ENCODE peak calls at places on chromosomes 5 and 9, in four cellular contexts. T, D, X and H are unnamed samples.

GRCh38 chr9:136345281-136346156 is 18.0 kb downstream of the DNLZ start:
- DNase-seq in D (no peak), T (no peak), X (peak; percentile 91), H (peak; percentile 50)

GRCh38 chr9:101387871-101388506 is 3.2 kb upstream of the BAAT start:
- DNase-seq in T (no peak), D (peak; percentile 49), X (peak; percentile 36), H (no peak)

GRCh38 chr5:131538177-131538593 is 96.8 kb downstream of the RAPGEF6 start:
- DNase-seq in D (peak; percentile 44), T (no peak), X (no peak), H (no peak)

GRCh38 chr5:131328536-131329186 is 64.8 kb downstream of the CDC42SE2 start:
- DNase-seq in T (no peak), D (peak; percentile 17), X (no peak), H (no peak)

GRCh38 chr5:82277987-82278710 is at the start of gene RPS23:
- DNase-seq in T (peak; percentile 48), D (peak; percentile 89), X (peak; percentile 92), H (peak; percentile 71)

GRCh38 chr5:112228672-112229071 is 190.4 kb downstream of the EPB41L4A start:
- DNase-seq in T (no peak), D (peak; percentile 35), X (peak; percentile 76), H (no peak)

GRCh38 chr5:90866333-90866732 is 307.7 kb downstream of the ADGRV1 start:
- DNase-seq in T (no peak), D (no peak), X (no peak), H (no peak)

GRCh38 chr5:116297296-116297814 is 212.5 kb downstream of the COMMD10 start:
- DNase-seq in D (no peak), T (no peak), X (no peak), H (no peak)

GRCh38 chr9:27638716-27639115 is 65.4 kb upstream of the C9orf72 start:
- DNase-seq in X (no peak), T (no peak), D (no peak), H (no peak)

GRCh38 chr5:157543825-157544622 is 31.6 kb downstream of the ADAM19 start:
- DNase-seq in D (peak; percentile 80), T (no peak), X (no peak), H (no peak)

GRCh38 chr5:452856-453710 is 10.1 kb downstream of the EXOC3 start:
- DNase-seq in T (no peak), X (peak; percentile 10), D (no peak), H (no peak)

GRCh38 chr5:74206571-74207550 is 433.7 kb downstream of the ENC1 start:
- DNase-seq in T (no peak), D (peak; percentile 73), X (no peak), H (no peak)

GRCh38 chr9:90770927-90771326 is 30.7 kb upstream of the SYK start:
- DNase-seq in X (no peak), D (no peak), T (no peak), H (no peak)

GRCh38 chr5:93579561-93580386 is 1.2 kb downstream of the NR2F1-AS1 start:
- DNase-seq in D (no peak), T (no peak), X (no peak), H (peak; percentile 30)

GRCh38 chr5:93303291-93303691 is 277.7 kb downstream of the NR2F1-AS1 start:
- DNase-seq in T (no peak), X (no peak), D (no peak), H (no peak)

GRCh38 chr9:125509476-125509875 is 197.5 kb downstream of the MAPKAP1 start:
- DNase-seq in X (no peak), D (peak; percentile 22), T (peak; percentile 53), H (no peak)

GRCh38 chr9:110521211-110521610 is 58.3 kb downstream of the SVEP1 start:
- DNase-seq in X (no peak), D (no peak), T (no peak), H (no peak)

GRCh38 chr5:978051-978450 is 30.6 kb upstream of the NKD2 start:
- DNase-seq in D (no peak), T (no peak), X (no peak), H (no peak)

GRCh38 chr5:109083937-109084336 is 325.8 kb downstream of the PJA2 start:
- DNase-seq in T (no peak), D (no peak), X (no peak), H (no peak)

GRCh38 chr5:144142030-144142825 is 28.2 kb downstream of the YIPF5 start:
- DNase-seq in T (no peak), X (no peak), D (peak; percentile 22), H (no peak)

GRCh38 chr5:14574124-14574523 is 7.5 kb upstream of the OTULINL start:
- DNase-seq in T (no peak), X (no peak), D (no peak), H (no peak)

GRCh38 chr5:56440871-56441740 is 208.0 kb upstream of the ANKRD55 start:
- DNase-seq in X (peak; percentile 75), D (peak; percentile 68), T (peak; percentile 84), H (no peak)

GRCh38 chr9:123349033-123349432 is 7.0 kb upstream of the CRB2 start:
- DNase-seq in X (no peak), T (no peak), D (no peak), H (no peak)

GRCh38 chr9:136787690-136788400 is 3.3 kb upstream of the TMEM141 start:
- DNase-seq in D (peak; percentile 47), T (no peak), X (peak; percentile 79), H (peak; percentile 70)

GRCh38 chr5:68251386-68251785 is 35.8 kb downstream of the PIK3R1 start:
- DNase-seq in X (no peak), T (no peak), D (no peak), H (no peak)

GRCh38 chr9:101458955-101459631 is 23.5 kb upstream of the ALDOB start:
- DNase-seq in T (peak; percentile 31), D (peak; percentile 80), X (peak; percentile 37), H (no peak)

GRCh38 chr5:25091917-25092316 is 447.1 kb upstream of the CDH10 start:
- DNase-seq in X (no peak), T (no peak), D (no peak), H (no peak)

GRCh38 chr9:77648458-77649108 is 461 bp upstream of the GNA14 start:
- DNase-seq in T (no peak), X (peak; percentile 29), D (no peak), H (no peak)

GRCh38 chr5:181005791-181006190 is 17.1 kb downstream of the BTNL3 start:
- DNase-seq in X (no peak), T (no peak), D (no peak), H (no peak)

GRCh38 chr9:81634915-81635516 is 54.3 kb downstream of the TLE1 start:
- DNase-seq in X (no peak), D (peak; percentile 20), T (no peak), H (no peak)

GRCh38 chr9:536597-537511 is 304.6 kb upstream of the DMRT1 start:
- DNase-seq in T (no peak), X (no peak), D (no peak), H (no peak)

GRCh38 chr9:94922691-94923107 is 196.2 kb downstream of the AOPEP start:
- DNase-seq in X (no peak), T (no peak), D (no peak), H (no peak)

GRCh38 chr5:35345222-35345621 is 114.9 kb upstream of the PRLR start:
- DNase-seq in T (no peak), X (no peak), D (no peak), H (no peak)

DNA sequence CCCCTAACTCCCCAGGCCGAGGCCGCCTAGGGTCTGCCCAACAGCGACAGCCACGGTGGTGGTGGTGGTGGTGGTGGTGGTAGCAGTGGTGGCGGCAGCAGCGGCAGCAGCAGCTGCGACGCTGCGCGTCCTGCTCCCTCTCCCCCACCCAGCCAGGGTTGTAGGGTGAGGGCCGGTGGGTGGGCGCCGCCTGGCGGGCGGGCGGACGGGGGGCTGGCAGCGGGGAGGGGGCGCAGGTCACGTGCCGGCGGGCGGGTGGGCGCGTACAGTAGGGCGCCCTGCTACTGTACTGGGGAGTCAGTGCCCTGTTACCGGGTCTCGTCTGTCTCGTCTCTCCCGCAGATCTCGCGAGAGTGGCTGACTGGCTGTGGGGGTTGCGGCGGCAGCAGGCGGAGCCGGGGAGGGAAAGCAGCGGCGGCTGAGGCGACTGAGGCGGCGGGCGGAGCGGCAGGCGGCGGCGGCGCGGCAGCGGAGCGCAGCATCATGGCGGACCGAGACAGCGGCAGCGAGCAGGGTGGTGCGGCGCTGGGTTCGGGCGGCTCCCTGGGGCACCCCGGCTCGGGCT is at the start of gene PURA:
- DNase-seq in X (peak; percentile 98), T (peak; percentile 48), D (peak; percentile 92), H (peak; percentile 93)
- TF ChIP-seq CTCF in X (peak; percentile 40), T (no peak), D (no peak), H (peak; percentile 49)

DNA sequence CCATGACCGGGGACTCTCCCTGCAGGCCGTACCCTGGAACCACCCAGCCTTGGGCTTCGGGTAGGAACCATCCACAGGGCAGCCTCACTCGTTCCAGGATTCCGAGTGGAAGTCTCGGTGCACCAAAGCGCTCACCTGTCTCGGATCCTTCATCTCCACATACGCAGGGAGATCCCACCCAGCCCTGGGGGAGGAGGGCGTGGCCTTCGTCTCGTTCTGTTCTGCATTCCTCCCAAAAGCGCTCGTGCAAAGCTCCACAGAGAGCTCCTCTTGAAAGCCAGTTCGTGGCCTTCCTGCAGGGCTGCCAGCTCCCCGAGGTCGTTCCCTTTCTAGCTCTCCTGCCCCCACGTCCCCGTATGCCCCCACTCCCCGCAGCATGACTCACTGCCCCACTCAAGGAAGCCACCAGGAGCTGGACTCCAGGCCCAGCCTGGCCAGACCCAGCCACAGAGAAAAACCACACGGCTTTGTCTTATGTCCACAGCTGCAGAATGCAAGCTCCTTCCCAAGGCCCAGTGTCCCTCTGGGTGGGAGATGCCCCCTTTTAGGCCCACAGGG is 65.0 kb upstream of the SARDH start:
- DNase-seq in T (no peak), D (no peak), X (no peak), H (no peak)
- TF ChIP-seq CTCF in T (no peak), D (no peak), X (no peak), H (no peak)

GRCh38 chr9:99385215-99385614 is 163.1 kb downstream of the SEC61B start:
- DNase-seq in X (no peak), D (no peak), T (no peak), H (no peak)
- TF ChIP-seq CTCF in X (no peak), D (peak; percentile 18), T (no peak), H (peak; percentile 8)

DNA sequence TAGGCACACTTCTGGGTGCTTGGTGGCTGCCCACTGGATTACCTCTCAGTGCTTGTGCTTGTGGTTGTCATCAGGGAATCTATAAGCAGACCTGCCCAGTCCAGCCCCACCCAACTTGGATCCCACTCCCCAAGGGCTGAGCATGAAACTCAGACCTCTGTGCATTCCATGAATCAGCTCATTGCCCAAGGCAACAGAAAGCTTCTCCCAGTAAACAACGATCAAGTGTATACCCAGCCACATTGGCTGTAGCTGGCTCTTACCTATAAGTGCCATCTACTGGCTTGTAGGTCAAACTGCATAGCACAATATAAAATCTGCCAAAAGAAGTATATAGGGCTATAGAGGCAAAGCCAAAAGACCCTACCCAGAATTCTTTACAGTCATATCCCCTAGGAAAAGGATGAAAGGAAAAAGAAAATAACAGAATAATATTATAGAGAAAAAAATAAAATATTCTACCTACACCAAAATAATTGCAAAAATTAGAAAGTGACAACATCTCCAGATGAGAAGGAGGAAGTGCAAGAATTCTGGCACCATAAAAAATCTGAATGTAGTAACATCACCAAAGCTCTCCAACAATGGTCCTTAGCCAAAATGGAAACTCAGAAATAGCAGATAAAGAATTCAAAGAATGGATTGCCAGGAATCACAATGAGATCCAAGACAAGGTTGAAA is 321.0 kb upstream of the TRPC7 start:
- DNase-seq in D (peak; percentile 20), T (no peak), X (peak; percentile 48), H (no peak)
- TF ChIP-seq CTCF in D (peak; percentile 27), T (peak; percentile 56), X (peak; percentile 51), H (peak; percentile 60)